ENCODE peak calls at places on chromosome 1, in ten cellular contexts. One of them, this sample, is unnamed.

GRCh38 chr1:203589201-203589600 is 37.4 kb upstream of the ATP2B4 start:
- DNase-seq in tibial nerve: no peak
- DNase-seq in spleen: no peak
- DNase-seq in upper lobe of left lung: no peak
- DNase-seq in heart left ventricle: no peak
- DNase-seq in K562: no peak
- DNase-seq in transverse colon: no peak
- DNase-seq in HCT116: no peak
- DNase-seq in A549: no peak
- DNase-seq in stomach: no peak
- DNase-seq in this sample: no peak

GRCh38 chr1:77742011-77742555 is 17.6 kb downstream of the USP33 start:
- DNase-seq in spleen: no peak
- DNase-seq in HCT116: no peak
- DNase-seq in stomach: no peak
- DNase-seq in K562: peak
- DNase-seq in transverse colon: no peak
- DNase-seq in upper lobe of left lung: no peak
- DNase-seq in heart left ventricle: no peak
- DNase-seq in tibial nerve: no peak
- DNase-seq in A549: no peak
- DNase-seq in this sample: no peak

GRCh38 chr1:236400061-236400638 is 6.1 kb downstream of the EDARADD start:
- DNase-seq in tibial nerve: no peak
- DNase-seq in upper lobe of left lung: no peak
- DNase-seq in stomach: no peak
- DNase-seq in transverse colon: no peak
- DNase-seq in HCT116: no peak
- DNase-seq in K562: no peak
- DNase-seq in heart left ventricle: no peak
- DNase-seq in spleen: no peak
- DNase-seq in A549: no peak
- DNase-seq in this sample: no peak

GRCh38 chr1:111948209-111949131 is 41.0 kb downstream of the KCND3 start:
- DNase-seq in stomach: no peak
- DNase-seq in transverse colon: peak
- DNase-seq in HCT116: no peak
- DNase-seq in A549: no peak
- DNase-seq in heart left ventricle: peak
- DNase-seq in tibial nerve: no peak
- DNase-seq in spleen: no peak
- DNase-seq in upper lobe of left lung: no peak
- DNase-seq in K562: no peak
- DNase-seq in this sample: no peak

GRCh38 chr1:9680091-9680490 is 28.6 kb downstream of the PIK3CD start:
- DNase-seq in K562: no peak
- DNase-seq in tibial nerve: no peak
- DNase-seq in upper lobe of left lung: no peak
- DNase-seq in stomach: no peak
- DNase-seq in spleen: no peak
- DNase-seq in heart left ventricle: no peak
- DNase-seq in transverse colon: no peak
- DNase-seq in A549: no peak
- DNase-seq in HCT116: no peak
- DNase-seq in this sample: no peak

GRCh38 chr1:15684042-15684461 is at the start of gene PLEKHM2:
- DNase-seq in K562: peak
- DNase-seq in A549: peak
- DNase-seq in heart left ventricle: peak
- DNase-seq in tibial nerve: no peak
- DNase-seq in upper lobe of left lung: peak
- DNase-seq in transverse colon: peak
- DNase-seq in HCT116: no peak
- DNase-seq in spleen: peak
- DNase-seq in stomach: peak
- DNase-seq in this sample: peak

GRCh38 chr1:161198877-161199431 is at the start of gene ADAMTS4:
- DNase-seq in upper lobe of left lung: no peak
- DNase-seq in K562: peak
- DNase-seq in tibial nerve: peak
- DNase-seq in A549: no peak
- DNase-seq in spleen: peak
- DNase-seq in transverse colon: peak
- DNase-seq in stomach: peak
- DNase-seq in HCT116: no peak
- DNase-seq in heart left ventricle: peak
- DNase-seq in this sample: peak

GRCh38 chr1:114107474-114108175 is 46.0 kb downstream of the SYT6 start:
- DNase-seq in transverse colon: no peak
- DNase-seq in A549: no peak
- DNase-seq in HCT116: no peak
- DNase-seq in heart left ventricle: no peak
- DNase-seq in tibial nerve: no peak
- DNase-seq in K562: no peak
- DNase-seq in stomach: no peak
- DNase-seq in spleen: no peak
- DNase-seq in upper lobe of left lung: no peak
- DNase-seq in this sample: no peak

GRCh38 chr1:40780678-40781613 is 2.6 kb upstream of the KCNQ4 start:
- DNase-seq in stomach: no peak
- DNase-seq in transverse colon: no peak
- DNase-seq in K562: no peak
- DNase-seq in spleen: no peak
- DNase-seq in A549: no peak
- DNase-seq in tibial nerve: no peak
- DNase-seq in heart left ventricle: no peak
- DNase-seq in HCT116: no peak
- DNase-seq in upper lobe of left lung: no peak
- DNase-seq in this sample: no peak

GRCh38 chr1:73898540-73898939 is 299.4 kb downstream of the LRRIQ3 start:
- DNase-seq in spleen: no peak
- DNase-seq in K562: no peak
- DNase-seq in HCT116: no peak
- DNase-seq in tibial nerve: no peak
- DNase-seq in A549: no peak
- DNase-seq in upper lobe of left lung: no peak
- DNase-seq in transverse colon: no peak
- DNase-seq in heart left ventricle: no peak
- DNase-seq in stomach: no peak
- DNase-seq in this sample: no peak

GRCh38 chr1:205396972-205397616 is 24.8 kb downstream of the LEMD1 start:
- DNase-seq in A549: peak
- DNase-seq in transverse colon: peak
- DNase-seq in HCT116: peak
- DNase-seq in tibial nerve: no peak
- DNase-seq in spleen: no peak
- DNase-seq in heart left ventricle: no peak
- DNase-seq in upper lobe of left lung: no peak
- DNase-seq in K562: peak
- DNase-seq in stomach: no peak
- DNase-seq in this sample: no peak

GRCh38 chr1:53892911-53893310 is 1.1 kb upstream of the DIO1 start:
- DNase-seq in HCT116: no peak
- DNase-seq in A549: no peak
- DNase-seq in K562: no peak
- DNase-seq in spleen: no peak
- DNase-seq in stomach: no peak
- DNase-seq in tibial nerve: no peak
- DNase-seq in heart left ventricle: peak
- DNase-seq in upper lobe of left lung: peak
- DNase-seq in transverse colon: no peak
- DNase-seq in this sample: no peak

GRCh38 chr1:46553506-46553905 is 2.1 kb upstream of the KNCN start:
- DNase-seq in spleen: no peak
- DNase-seq in K562: peak
- DNase-seq in upper lobe of left lung: no peak
- DNase-seq in HCT116: no peak
- DNase-seq in heart left ventricle: no peak
- DNase-seq in transverse colon: no peak
- DNase-seq in stomach: no peak
- DNase-seq in A549: no peak
- DNase-seq in tibial nerve: no peak
- DNase-seq in this sample: no peak
- TF ChIP-seq CTCF in spleen: no peak
- TF ChIP-seq CTCF in K562: peak
- TF ChIP-seq CTCF in upper lobe of left lung: no peak
- TF ChIP-seq CTCF in HCT116: no peak
- TF ChIP-seq CTCF in heart left ventricle: no peak
- TF ChIP-seq CTCF in transverse colon: no peak
- TF ChIP-seq CTCF in stomach: no peak
- TF ChIP-seq CTCF in A549: no peak
- TF ChIP-seq CTCF in tibial nerve: no peak
- TF ChIP-seq CTCF in this sample: no peak

DNA sequence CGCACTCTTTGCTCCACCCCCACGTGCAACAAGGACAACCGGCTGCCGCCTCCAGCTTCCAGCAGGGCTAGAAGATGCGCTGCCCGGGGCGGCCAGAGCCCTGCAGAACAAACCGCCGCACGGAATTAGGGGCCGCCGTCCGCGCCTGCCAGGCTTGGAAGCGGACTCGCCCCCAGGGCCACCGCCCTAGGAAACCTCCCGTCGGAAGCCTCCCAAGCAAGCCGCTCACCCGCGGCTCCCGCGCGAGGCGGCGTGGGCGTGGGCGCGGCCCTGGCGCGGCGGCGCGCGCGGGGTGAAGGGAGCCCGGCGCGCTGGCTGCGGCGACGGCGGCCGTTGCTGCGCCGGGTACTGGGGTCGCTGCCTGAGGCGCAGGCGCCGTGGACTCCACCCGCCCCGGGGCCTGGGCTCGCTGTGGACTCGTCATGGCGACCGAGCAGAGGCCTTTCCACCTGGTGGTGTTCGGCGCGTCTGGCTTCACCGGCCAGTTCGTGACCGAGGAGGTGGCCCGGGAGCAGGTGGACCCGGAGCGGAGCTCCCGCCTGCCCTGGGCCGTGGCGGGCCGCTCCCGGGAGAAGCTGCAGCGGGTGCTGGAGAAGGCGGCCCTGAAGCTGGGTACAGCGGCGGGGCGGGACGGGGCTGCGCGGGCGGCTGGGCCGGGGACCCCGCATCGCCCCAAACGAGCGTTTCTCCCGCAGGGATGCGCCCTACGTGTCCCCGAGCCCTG is at the start of gene SCCPDH:
- DNase-seq in HCT116: no peak
- DNase-seq in spleen: peak
- DNase-seq in K562: peak
- DNase-seq in stomach: peak
- DNase-seq in upper lobe of left lung: peak
- DNase-seq in transverse colon: peak
- DNase-seq in tibial nerve: peak
- DNase-seq in A549: peak
- DNase-seq in heart left ventricle: peak
- DNase-seq in this sample: peak
- TF ChIP-seq POLR2A in HCT116: no peak
- TF ChIP-seq POLR2A in spleen: no peak
- TF ChIP-seq POLR2A in K562: peak
- TF ChIP-seq POLR2A in stomach: no peak
- TF ChIP-seq POLR2A in upper lobe of left lung: peak
- TF ChIP-seq POLR2A in transverse colon: peak
- TF ChIP-seq POLR2A in tibial nerve: peak
- TF ChIP-seq POLR2A in A549: peak
- TF ChIP-seq POLR2A in heart left ventricle: no peak
- TF ChIP-seq POLR2A in this sample: no peak

GRCh38 chr1:45335732-45336365 is 4.1 kb upstream of the TOE1 start:
- DNase-seq in stomach: no peak
- DNase-seq in tibial nerve: no peak
- DNase-seq in A549: no peak
- DNase-seq in upper lobe of left lung: no peak
- DNase-seq in HCT116: no peak
- DNase-seq in transverse colon: peak
- DNase-seq in K562: no peak
- DNase-seq in heart left ventricle: no peak
- DNase-seq in spleen: no peak
- DNase-seq in this sample: no peak

GRCh38 chr1:45340816-45341215 is 576 bp upstream of the MUTYH start:
- DNase-seq in A549: no peak
- DNase-seq in tibial nerve: no peak
- DNase-seq in stomach: no peak
- DNase-seq in spleen: no peak
- DNase-seq in K562: peak
- DNase-seq in transverse colon: no peak
- DNase-seq in heart left ventricle: no peak
- DNase-seq in HCT116: no peak
- DNase-seq in upper lobe of left lung: no peak
- DNase-seq in this sample: no peak

GRCh38 chr1:45334308-45335245 is 5.4 kb upstream of the TOE1 start:
- DNase-seq in transverse colon: no peak
- DNase-seq in A549: no peak
- DNase-seq in upper lobe of left lung: peak
- DNase-seq in K562: no peak
- DNase-seq in HCT116: no peak
- DNase-seq in heart left ventricle: peak
- DNase-seq in tibial nerve: peak
- DNase-seq in stomach: no peak
- DNase-seq in spleen: peak
- DNase-seq in this sample: no peak

GRCh38 chr1:45339694-45340558 is at the start of the genes MUTYH and TOE1:
- DNase-seq in transverse colon: peak
- DNase-seq in A549: peak
- DNase-seq in tibial nerve: peak
- DNase-seq in HCT116: peak
- DNase-seq in heart left ventricle: peak
- DNase-seq in stomach: peak
- DNase-seq in upper lobe of left lung: peak
- DNase-seq in spleen: peak
- DNase-seq in K562: peak
- DNase-seq in this sample: peak

GRCh38 chr1:45337630-45338320 is 2.2 kb upstream of the TOE1 start:
- DNase-seq in A549: no peak
- DNase-seq in transverse colon: no peak
- DNase-seq in HCT116: no peak
- DNase-seq in tibial nerve: no peak
- DNase-seq in stomach: no peak
- DNase-seq in K562: no peak
- DNase-seq in heart left ventricle: no peak
- DNase-seq in upper lobe of left lung: no peak
- DNase-seq in spleen: no peak
- DNase-seq in this sample: no peak
- H3K27ac ChIP-seq in A549: no peak
- H3K27ac ChIP-seq in transverse colon: peak
- H3K27ac ChIP-seq in HCT116: no peak
- H3K27ac ChIP-seq in tibial nerve: no peak
- H3K27ac ChIP-seq in stomach: no peak
- H3K27ac ChIP-seq in K562: no peak
- H3K27ac ChIP-seq in heart left ventricle: no peak
- H3K27ac ChIP-seq in upper lobe of left lung: no peak
- H3K27ac ChIP-seq in spleen: no peak
- H3K27ac ChIP-seq in this sample: no peak

GRCh38 chr1:8016244-8017241 is 9.6 kb downstream of the ERRFI1 start:
- DNase-seq in K562: no peak
- DNase-seq in spleen: no peak
- DNase-seq in upper lobe of left lung: no peak
- DNase-seq in tibial nerve: no peak
- DNase-seq in heart left ventricle: no peak
- DNase-seq in stomach: no peak
- DNase-seq in HCT116: no peak
- DNase-seq in A549: no peak
- DNase-seq in transverse colon: no peak
- DNase-seq in this sample: no peak
- TF ChIP-seq CTCF in K562: peak
- TF ChIP-seq CTCF in spleen: no peak
- TF ChIP-seq CTCF in upper lobe of left lung: no peak
- TF ChIP-seq CTCF in tibial nerve: no peak
- TF ChIP-seq CTCF in heart left ventricle: no peak
- TF ChIP-seq CTCF in stomach: no peak
- TF ChIP-seq CTCF in HCT116: no peak
- TF ChIP-seq CTCF in A549: no peak
- TF ChIP-seq CTCF in transverse colon: no peak
- TF ChIP-seq CTCF in this sample: no peak